ENCODE peak calls at places on chromosomes 2 and 18, in four cellular contexts. Z, I, N and K are unnamed samples. For H4K20me1, the result is how much of the 10 kb centered on the place peaks cover.

GRCh38 chr2:48356701-48357322 is 173.1 kb upstream of the STON1 start:
- DNase-seq in N (peak), Z (no peak), I (no peak), K (no peak)

GRCh38 chr18:66571845-66572244 is 32.0 kb downstream of the CDH19 start:
- DNase-seq in Z (no peak), I (no peak), N (no peak), K (no peak)

GRCh38 chr2:28663359-28663758 is 88.3 kb upstream of the PPP1CB start:
- DNase-seq in Z (no peak), I (no peak), N (peak), K (no peak)

GRCh38 chr2:75787532-75788132 is 76.9 kb upstream of the GCFC2 start:
- DNase-seq in I (no peak), N (peak), Z (peak), K (peak)

GRCh38 chr2:150110548-150110947 is 376.9 kb downstream of the RND3 start:
- DNase-seq in I (no peak), N (no peak), Z (no peak), K (peak)

GRCh38 chr2:74373189-74373588 is 6.9 kb downstream of the DCTN1 start:
- DNase-seq in I (no peak), N (no peak), Z (peak), K (no peak)

GRCh38 chr18:76914314-76914713 is 92.0 kb downstream of the ZNF236 start:
- DNase-seq in N (no peak), Z (no peak), I (no peak), K (no peak)

GRCh38 chr2:191404568-191404991 is 159.4 kb downstream of the MYO1B start:
- DNase-seq in I (no peak), N (no peak), Z (no peak), K (no peak)

GRCh38 chr2:112173646-112174319 is 35.6 kb downstream of the FBLN7 start:
- DNase-seq in I (no peak), Z (no peak), N (no peak), K (no peak)

GRCh38 chr2:125167152-125167551 is 1142.1 kb downstream of the CNTNAP5 start:
- DNase-seq in N (peak), Z (no peak), I (no peak), K (no peak)

GRCh38 chr18:21452381-21452780 is 148.1 kb downstream of the ESCO1 start:
- DNase-seq in N (no peak), I (no peak), Z (no peak), K (no peak)

GRCh38 chr2:240628507-240629418 is 3.5 kb downstream of the GPR35 start:
- DNase-seq in N (no peak), I (no peak), Z (peak), K (no peak)

DNA sequence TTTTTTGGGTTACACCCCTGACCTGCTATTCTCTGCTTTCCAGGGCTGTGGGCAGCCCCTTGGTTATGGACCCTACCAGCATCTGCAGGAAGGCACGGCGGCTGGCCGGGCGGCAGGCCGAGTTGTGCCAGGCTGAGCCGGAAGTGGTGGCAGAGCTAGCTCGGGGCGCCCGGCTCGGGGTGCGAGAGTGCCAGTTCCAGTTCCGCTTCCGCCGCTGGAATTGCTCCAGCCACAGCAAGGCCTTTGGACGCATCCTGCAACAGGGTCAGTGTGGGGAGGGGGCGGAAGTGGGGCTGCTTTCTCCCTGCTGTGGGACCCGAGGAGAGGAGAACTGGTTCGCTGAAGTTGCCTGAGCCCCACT is 9.7 kb upstream of the WNT10A start:
- DNase-seq in Z (no peak), I (no peak), N (no peak), K (no peak)
- TF ChIP-seq EZH2 in Z (no peak), I (no peak), N (no peak), K (no peak)

DNA sequence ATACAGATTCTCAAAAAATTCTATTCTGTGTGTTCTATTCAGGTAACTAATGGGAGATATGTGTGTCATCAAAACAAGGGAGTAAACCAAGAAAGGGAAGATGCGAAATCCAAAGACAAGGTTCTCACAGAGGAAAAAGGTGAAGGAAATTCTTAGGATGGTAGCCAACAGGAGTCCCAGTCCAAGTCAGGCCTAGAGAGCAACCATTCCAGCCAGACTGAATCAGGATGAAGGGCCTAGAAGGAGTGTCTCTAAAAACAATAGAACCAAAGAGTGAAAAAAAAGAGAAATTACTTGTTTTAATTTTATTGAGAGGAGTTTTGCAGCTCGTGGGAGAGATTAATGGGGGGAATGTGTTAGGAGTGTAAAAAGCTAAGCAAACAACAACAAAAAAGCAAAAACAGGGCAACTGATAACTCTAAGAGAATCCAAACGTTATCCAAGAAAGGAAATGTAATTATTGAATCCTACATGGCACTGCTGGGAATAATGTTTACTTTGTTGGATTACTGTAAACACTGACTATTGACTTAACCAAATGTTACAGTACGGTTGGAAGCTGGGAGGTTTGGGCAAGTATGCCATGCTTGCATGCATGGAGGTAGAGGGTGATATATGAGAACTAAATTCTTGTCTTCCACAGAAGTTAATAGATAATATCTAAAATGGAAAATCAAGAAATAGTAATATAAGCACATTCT is 12.3 kb downstream of the MAP3K20 start:
- DNase-seq in Z (no peak), N (no peak), I (no peak), K (no peak)
- H4K20me1 ChIP-seq in Z (under half), N (under half), I (under half), K (under half)

GRCh38 chr2:110837421-110838409 is 105.3 kb downstream of the ACOXL start:
- DNase-seq in N (peak), I (no peak), Z (peak), K (no peak)

GRCh38 chr2:110838657-110839357 is 106.4 kb downstream of the ACOXL start:
- DNase-seq in N (no peak), I (no peak), Z (no peak), K (no peak)

GRCh38 chr2:110840508-110840907 is 108.1 kb downstream of the ACOXL start:
- DNase-seq in N (no peak), Z (no peak), I (no peak), K (no peak)

GRCh38 chr2:110843496-110843895 is 111.1 kb downstream of the ACOXL start:
- DNase-seq in Z (no peak), I (no peak), N (no peak), K (no peak)

GRCh38 chr2:110842048-110842447 is 109.7 kb downstream of the ACOXL start:
- DNase-seq in I (no peak), Z (no peak), N (no peak), K (peak)
- H3K4me2 ChIP-seq in I (no peak), Z (no peak), N (no peak), K (no peak)

GRCh38 chr18:5534845-5535244 is 9.0 kb downstream of the EPB41L3 start:
- DNase-seq in Z (no peak), I (no peak), N (no peak), K (no peak)

GRCh38 chr18:5542393-5543035 is 1.3 kb downstream of the EPB41L3 start:
- DNase-seq in N (peak), I (no peak), Z (peak), K (no peak)

GRCh38 chr18:5543036-5543671 is 643 bp downstream of the EPB41L3 start:
- DNase-seq in N (no peak), Z (peak), I (no peak), K (no peak)

GRCh38 chr18:5537860-5538259 is 5.9 kb downstream of the EPB41L3 start:
- DNase-seq in Z (no peak), N (no peak), I (no peak), K (no peak)

GRCh38 chr18:5538541-5538940 is 5.3 kb downstream of the EPB41L3 start:
- DNase-seq in Z (peak), I (no peak), N (no peak), K (no peak)
- TF ChIP-seq EZH2 in Z (no peak), I (no peak), N (no peak), K (no peak)

DNA sequence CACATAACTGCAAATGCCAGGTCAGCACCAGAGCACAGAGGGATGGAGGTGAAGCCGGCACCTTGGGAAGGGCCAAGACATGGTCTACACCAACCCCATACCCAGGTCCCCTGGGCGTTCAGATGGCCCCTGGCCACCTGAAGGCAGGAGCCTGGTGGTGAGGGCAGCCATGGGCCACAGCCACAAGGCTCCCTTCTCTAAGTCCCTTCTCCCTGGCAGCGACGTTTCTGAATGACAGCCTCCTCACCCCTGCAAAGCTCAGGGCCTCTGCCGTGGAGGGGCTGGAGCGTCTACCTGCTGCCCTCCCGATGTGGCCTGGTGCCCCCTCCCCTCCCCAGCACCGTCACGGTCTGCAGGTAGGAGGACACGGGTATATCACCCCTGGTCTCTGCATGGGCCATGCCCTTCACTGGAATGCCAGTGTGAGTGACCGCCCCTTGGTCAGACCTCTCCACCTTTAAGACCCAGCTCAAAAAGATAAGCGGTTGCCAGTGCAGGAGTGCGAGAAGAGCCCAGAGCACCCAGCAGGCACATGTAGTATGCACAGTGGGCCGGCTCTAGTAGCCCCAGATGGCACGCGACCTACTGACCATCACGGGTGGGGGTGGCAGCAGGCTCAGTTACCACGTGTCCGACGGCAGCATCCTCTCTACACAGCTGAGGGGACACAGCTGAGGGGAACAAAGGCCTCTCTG is 46.6 kb downstream of the HS6ST1 start:
- DNase-seq in N (no peak), I (no peak), Z (no peak), K (no peak)
- H4K20me1 ChIP-seq in N (under half), I (under half), Z (half or more), K (under half)

GRCh38 chr2:30417253-30417652 is 29.8 kb upstream of the LCLAT1 start:
- DNase-seq in N (peak), Z (peak), I (no peak), K (no peak)

GRCh38 chr2:30408961-30409387 is 38.1 kb upstream of the LCLAT1 start:
- DNase-seq in I (no peak), Z (no peak), N (peak), K (no peak)

GRCh38 chr2:30414951-30415350 is 32.1 kb upstream of the LCLAT1 start:
- DNase-seq in N (peak), I (no peak), Z (no peak), K (no peak)

GRCh38 chr2:30410217-30410616 is 36.8 kb upstream of the LCLAT1 start:
- DNase-seq in I (no peak), Z (no peak), N (no peak), K (peak)

DNA sequence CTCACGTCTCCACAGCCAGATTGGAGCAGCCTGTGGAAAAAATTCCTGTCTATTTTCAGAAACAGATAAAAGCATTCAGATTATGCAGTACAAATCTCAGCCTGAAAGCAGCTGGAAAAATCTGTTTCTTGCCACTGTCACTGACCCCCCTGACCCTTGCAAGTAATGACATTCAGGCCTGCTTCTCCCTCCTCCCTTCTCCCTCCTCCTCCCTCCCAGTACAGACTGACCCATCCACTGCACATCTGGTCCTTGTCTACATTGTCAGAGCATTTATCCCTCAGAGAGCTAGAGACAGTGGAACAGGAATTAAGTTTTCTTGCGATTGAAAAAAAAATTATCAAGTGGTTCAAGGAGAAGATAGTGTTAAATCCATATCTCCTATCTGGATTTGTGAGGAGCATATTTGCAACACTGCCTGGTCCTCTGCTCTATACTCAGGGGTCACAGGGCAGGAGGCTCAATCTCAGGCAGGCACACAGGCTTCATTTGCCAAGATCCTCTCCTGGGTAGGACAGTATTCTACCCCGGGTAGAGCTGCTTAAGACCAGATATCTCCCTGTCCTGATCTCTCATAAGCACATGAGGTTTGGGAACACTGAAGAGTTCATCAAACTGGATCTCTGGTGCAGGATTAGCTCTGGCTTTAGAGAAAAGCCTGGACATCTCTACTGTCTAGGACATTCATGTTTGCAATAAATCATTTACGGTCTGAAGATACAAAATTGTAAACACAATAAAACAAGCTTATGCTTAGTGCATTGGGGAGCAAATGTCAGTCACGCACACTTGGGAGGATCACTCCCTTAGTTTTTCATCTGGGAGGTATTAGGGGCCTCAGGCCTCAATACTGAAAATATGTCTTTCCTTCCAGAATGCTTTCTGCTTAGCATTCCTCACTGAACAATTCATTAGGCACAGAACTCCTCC is 34.4 kb upstream of the LCLAT1 start:
- DNase-seq in I (no peak), Z (no peak), N (peak), K (no peak)
- H3K4me2 ChIP-seq in I (no peak), Z (no peak), N (peak), K (no peak)